ENCODE peak calls at places on chromosome 7, in four cellular contexts. Q is HFFc6, W is IMR-90, L is dorsolateral prefrontal cortex. D is an unnamed sample.

GRCh38 chr7:149776305-149776704 is 2.9 kb upstream of the ZNF467 start:
- DNase-seq in Q (no peak), W (peak; percentile 15), L (no peak), D (no peak)

GRCh38 chr7:84786073-84786472 is 400.8 kb downstream of the SEMA3D start:
- DNase-seq in Q (no peak), W (no peak), L (no peak), D (no peak)

GRCh38 chr7:106717997-106718871 is 57.3 kb upstream of the CCDC71L start:
- DNase-seq in Q (peak; percentile 99), W (peak; percentile 98), L (no peak), D (no peak)

GRCh38 chr7:13907824-13908223 is 81.6 kb downstream of the ETV1 start:
- DNase-seq in Q (no peak), W (no peak), L (no peak), D (no peak)

GRCh38 chr7:46139079-46139478 is 218.0 kb upstream of the IGFBP3 start:
- DNase-seq in Q (peak; percentile 68), W (peak; percentile 90), L (no peak), D (no peak)

GRCh38 chr7:112076309-112076708 is 129.9 kb downstream of the DOCK4 start:
- DNase-seq in Q (no peak), W (no peak), L (no peak), D (no peak)

GRCh38 chr7:114806590-114807167 is 115.2 kb upstream of the MDFIC start:
- DNase-seq in Q (no peak), W (peak; percentile 81), L (no peak), D (no peak)

GRCh38 chr7:68407460-68407859 is 1190.8 kb upstream of the AUTS2 start:
- DNase-seq in Q (no peak), W (no peak), L (no peak), D (no peak)

GRCh38 chr7:98797150-98797549 is 72.7 kb downstream of the TMEM130 start:
- DNase-seq in Q (no peak), W (no peak), L (no peak), D (no peak)

GRCh38 chr7:98800996-98801395 is 68.8 kb downstream of the TMEM130 start:
- DNase-seq in Q (no peak), W (no peak), L (no peak), D (no peak)

GRCh38 chr7:98795741-98796493 is 73.9 kb downstream of the TMEM130 start:
- DNase-seq in Q (no peak), W (no peak), L (no peak), D (no peak)
- TF ChIP-seq CTCF in Q (no peak), W (no peak), L (no peak), D (no peak)

GRCh38 chr7:100000239-100000638 is 15.2 kb upstream of the ZKSCAN1 start:
- DNase-seq in Q (no peak), W (no peak), L (no peak), D (no peak)
- TF ChIP-seq CTCF in Q (no peak), W (no peak), L (no peak), D (no peak)

GRCh38 chr7:72751978-72752377 is 76.0 kb downstream of the TYW1B start:
- DNase-seq in Q (no peak), W (no peak), L (no peak), D (no peak)
- TF ChIP-seq CTCF in Q (peak; percentile 45), W (peak; percentile 10), L (peak; percentile 7), D (no peak)

GRCh38 chr7:129805086-129805719 is 147.6 kb downstream of the UBE2H start:
- DNase-seq in Q (no peak), W (no peak), L (no peak), D (no peak)

GRCh38 chr7:129803546-129804081 is 149.1 kb downstream of the UBE2H start:
- DNase-seq in Q (no peak), W (no peak), L (no peak), D (no peak)

GRCh38 chr7:129801882-129802281 is 150.9 kb downstream of the UBE2H start:
- DNase-seq in Q (no peak), W (no peak), L (no peak), D (no peak)

GRCh38 chr7:129807863-129808262 is 144.9 kb downstream of the UBE2H start:
- DNase-seq in Q (no peak), W (no peak), L (no peak), D (no peak)

DNA sequence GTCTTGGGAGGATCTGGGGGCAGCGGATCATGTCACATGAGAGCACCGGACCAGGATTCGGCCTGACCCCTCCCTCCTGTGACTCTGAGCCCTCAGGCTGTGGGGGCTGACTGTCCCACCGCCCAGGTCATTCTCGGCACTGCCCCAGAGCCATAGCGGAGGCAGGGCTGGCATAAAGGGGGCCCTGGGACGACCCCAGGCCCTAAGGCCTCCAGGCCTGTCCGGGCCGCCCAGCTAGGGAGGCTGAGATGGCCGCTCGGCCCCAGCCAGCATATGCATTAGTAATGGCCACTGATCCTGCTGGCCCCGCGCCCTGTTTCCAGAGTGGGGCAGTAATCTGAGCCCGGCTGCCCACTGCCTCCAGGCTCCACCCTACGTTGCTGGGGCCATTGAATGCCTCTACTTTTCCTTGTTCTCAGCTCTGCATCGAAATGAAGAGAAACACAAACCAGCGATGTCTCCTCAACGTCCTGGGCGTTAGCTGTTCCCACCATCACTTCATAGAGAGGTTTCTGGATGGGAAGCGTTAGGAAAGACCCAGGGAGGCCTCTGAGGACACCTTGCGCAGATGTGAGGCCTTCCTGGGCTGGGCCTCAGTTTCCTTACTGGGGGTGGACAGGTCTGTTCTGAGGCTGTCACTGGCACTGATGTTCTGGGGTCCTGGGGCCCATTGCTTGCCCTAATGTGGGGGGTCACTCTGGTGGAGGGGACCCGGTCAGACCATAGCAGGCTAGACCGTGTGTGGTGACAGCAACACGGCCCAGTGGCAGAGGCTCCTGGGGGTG is 148.3 kb downstream of the UBE2H start:
- DNase-seq in Q (no peak), W (no peak), L (no peak), D (no peak)
- TF ChIP-seq CTCF in Q (no peak), W (no peak), L (no peak), D (no peak)

GRCh38 chr7:51060536-51060935 is 256.1 kb downstream of the COBL start:
- DNase-seq in Q (no peak), W (no peak), L (no peak), D (no peak)
- TF ChIP-seq CTCF in Q (peak; percentile 60), W (no peak), L (peak; percentile 23), D (no peak)

DNA sequence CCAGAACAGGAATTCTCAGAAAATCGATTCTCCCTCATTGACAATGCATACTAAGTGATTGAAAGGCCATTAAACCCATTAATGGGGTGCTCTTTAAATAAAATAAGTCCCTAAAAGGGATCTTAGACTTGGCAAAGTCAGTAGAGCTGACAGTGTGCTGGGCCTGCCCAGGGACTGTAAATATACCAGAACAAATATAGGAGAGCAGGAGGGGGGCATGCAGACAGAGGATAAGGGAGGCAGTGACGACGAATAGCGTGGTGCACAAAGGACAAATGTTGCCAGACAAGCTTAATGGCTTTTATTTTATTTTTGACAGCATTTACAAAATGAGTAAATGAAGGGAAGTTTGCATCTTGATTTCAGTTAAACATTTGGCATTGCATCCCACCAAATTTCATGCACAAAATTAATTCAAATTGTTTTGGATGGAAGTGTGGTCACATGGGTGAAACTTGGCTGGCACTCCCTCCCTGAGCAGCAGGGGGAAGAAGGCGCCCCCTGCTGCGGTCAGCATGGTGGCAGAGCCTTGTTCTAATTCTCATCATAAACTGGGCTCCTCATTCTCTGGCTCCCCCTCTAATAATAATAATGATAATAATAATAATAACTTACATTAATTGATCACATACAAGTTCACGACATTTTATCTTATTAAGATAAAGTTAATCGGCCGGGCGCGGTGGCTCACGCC is 215.9 kb downstream of the SNX10 start:
- DNase-seq in Q (no peak), W (no peak), L (no peak), D (no peak)
- TF ChIP-seq CTCF in Q (no peak), W (no peak), L (no peak), D (no peak)

D was measured in activated B cell treated with CpG ODN at 0.5 μM for 24 hours.